ENCODE peak calls at places on chromosomes 6 and 20, in six cellular contexts. L is CD8-positive, alpha-beta T cell; D is non-pigmented ciliary epithelial cell; I is HAP-1; X is stimulated activated CD4-positive, alpha-beta T cell treated with anti-CD3 and anti-CD28 coated beads, Interleukin-4, amount 100 ng/mL, for 24 hours; T is GOT3. Z is an unnamed sample.

GRCh38 chr6:153210083-153210482 is 79.0 kb upstream of the RGS17 start:
- DNase-seq in X (no peak), L (no peak), D (peak; percentile 34), T (no peak), I (no peak), Z (no peak)

GRCh38 chr20:48197034-48197433 is 411.8 kb upstream of the SULF2 start:
- DNase-seq in I (no peak), X (no peak), L (no peak), D (no peak), T (no peak), Z (no peak)

GRCh38 chr20:1277529-1278322 is 11.6 kb downstream of the SNPH start:
- DNase-seq in I (no peak), D (no peak), X (no peak), T (no peak), L (no peak), Z (no peak)

GRCh38 chr6:158518196-158519127 is 41.4 kb upstream of the TMEM181 start:
- DNase-seq in L (peak; percentile 41), I (peak; percentile 74), X (peak; percentile 51), T (peak; percentile 10), D (peak; percentile 49), Z (peak; percentile 83)

GRCh38 chr20:45354423-45355208 is 6.4 kb upstream of the SDC4 start:
- DNase-seq in L (no peak), X (peak; percentile 29), D (no peak), T (no peak), I (no peak), Z (no peak)

GRCh38 chr6:131950767-131951575 is at the start of gene CCN2:
- DNase-seq in X (no peak), T (peak; percentile 79), D (peak; percentile 99), L (no peak), I (peak; percentile 90), Z (peak; percentile 95)

GRCh38 chr6:11732036-11732545 is 46.5 kb downstream of the ADTRP start:
- DNase-seq in D (no peak), X (peak; percentile 84), T (no peak), L (no peak), I (no peak), Z (no peak)

GRCh38 chr20:19552144-19552895 is 205.7 kb upstream of the RIN2 start:
- DNase-seq in L (no peak), X (no peak), I (no peak), T (no peak), D (no peak), Z (no peak)

GRCh38 chr6:28224131-28225055 is 682 bp upstream of the ZSCAN9 start:
- DNase-seq in X (no peak), L (no peak), T (no peak), I (no peak), D (no peak), Z (no peak)

GRCh38 chr6:41502607-41503434 is 43.4 kb upstream of the FOXP4 start:
- DNase-seq in T (no peak), X (no peak), I (peak; percentile 82), L (no peak), D (no peak), Z (no peak)

Z was measured in HTR-8/SVneo.